ENCODE peak calls at places on chromosomes 16 and 17, in seven cellular contexts. A is cardiac fibroblast, Z is PC-9, L is A549, Y is tibial nerve, W is fibroblast of lung, V is AG04450. N is an unnamed sample.

GRCh38 chr16:69276143-69277115 is 34.7 kb upstream of the VPS4A start:
- DNase-seq in A (peak; percentile 98), L (no peak), Z (no peak), W (peak; percentile 99), Y (peak; percentile 54), V (peak; percentile 95), N (peak; percentile 98)

GRCh38 chr16:78768723-78769122 is 669.3 kb downstream of the WWOX start:
- DNase-seq in Z (no peak), W (no peak), A (no peak), V (no peak), Y (no peak), L (no peak), N (no peak)

GRCh38 chr16:80594756-80595155 is 54.0 kb downstream of the DYNLRB2 start:
- DNase-seq in L (no peak), Z (no peak), Y (no peak), A (peak; percentile 58), W (no peak), V (no peak), N (peak; percentile 69)

GRCh38 chr17:32621612-32622312 is 135.0 kb downstream of the CDK5R1 start:
- DNase-seq in Z (no peak), L (no peak), A (peak; percentile 13), Y (no peak), V (no peak), W (peak; percentile 14), N (no peak)

GRCh38 chr17:27536781-27537180 is 80.5 kb downstream of the KSR1 start:
- DNase-seq in L (no peak), V (no peak), Z (no peak), W (no peak), Y (no peak), A (no peak), N (no peak)

GRCh38 chr17:35052240-35052608 is 11.3 kb downstream of the RFFL start:
- DNase-seq in Y (no peak), Z (no peak), V (peak; percentile 24), W (peak; percentile 33), A (peak; percentile 49), L (no peak), N (peak; percentile 70)

GRCh38 chr17:77145635-77146632 is 5.2 kb downstream of the SEC14L1 start:
- DNase-seq in L (no peak), A (peak; percentile 80), W (peak; percentile 79), Y (peak; percentile 39), V (no peak), Z (peak; percentile 76), N (peak; percentile 89)

GRCh38 chr17:45429338-45430005 is 3.2 kb downstream of the ARHGAP27 start:
- DNase-seq in V (no peak), W (no peak), A (no peak), L (no peak), Z (peak; percentile 28), Y (no peak), N (peak; percentile 40)

GRCh38 chr16:29804455-29805231 is 1.7 kb upstream of the MAZ start:
- DNase-seq in Z (no peak), Y (peak; percentile 30), W (peak; percentile 33), A (peak; percentile 46), L (no peak), V (no peak), N (peak; percentile 72)

GRCh38 chr16:66335704-66336329 is 30.7 kb upstream of the CDH5 start:
- DNase-seq in A (peak; percentile 74), Z (no peak), W (peak; percentile 85), Y (no peak), V (peak; percentile 60), L (no peak), N (peak; percentile 69)

GRCh38 chr16:19135896-19136438 is 22.2 kb downstream of the ITPRIPL2 start:
- DNase-seq in W (peak; percentile 51), V (no peak), L (peak; percentile 83), A (peak; percentile 39), Y (no peak), Z (peak; percentile 90), N (no peak)

GRCh38 chr17:34167359-34167758 is 87.7 kb upstream of the CCL2 start:
- DNase-seq in L (no peak), A (no peak), Y (no peak), W (peak; percentile 35), V (no peak), Z (no peak), N (no peak)

GRCh38 chr16:49378238-49378637 is 4.6 kb downstream of the C16orf78 start:
- DNase-seq in L (no peak), Y (no peak), A (no peak), V (no peak), W (no peak), Z (no peak), N (no peak)

GRCh38 chr17:42908872-42909700 is 8.5 kb downstream of the G6PC1 start:
- DNase-seq in L (no peak), W (no peak), Z (no peak), V (peak; percentile 6), Y (no peak), A (no peak), N (peak; percentile 30)

GRCh38 chr16:12168054-12169018 is 191.8 kb downstream of the SNX29 start:
- DNase-seq in A (no peak), V (no peak), Z (no peak), W (no peak), L (no peak), Y (no peak), N (no peak)

GRCh38 chr16:23701045-23701444 is 12.0 kb downstream of the ERN2 start:
- DNase-seq in Z (no peak), A (no peak), V (no peak), W (no peak), Y (no peak), L (no peak), N (no peak)

GRCh38 chr16:30076276-30076791 is 540 bp downstream of the PPP4C start:
- DNase-seq in L (no peak), Z (no peak), Y (no peak), A (no peak), V (no peak), W (no peak), N (no peak)

GRCh38 chr16:19697756-19698318 is 20.2 kb downstream of the KNOP1 start:
- DNase-seq in Y (no peak), V (no peak), W (no peak), A (no peak), L (peak; percentile 28), Z (no peak), N (no peak)

GRCh38 chr16:1900452-1900774 is 17.8 kb downstream of the HS3ST6 start:
- DNase-seq in Z (peak; percentile 57), W (no peak), Y (no peak), V (no peak), L (no peak), A (no peak), N (no peak)

GRCh38 chr16:89170346-89171215 is 967 bp upstream of the CDH15 start:
- DNase-seq in Y (no peak), A (no peak), V (no peak), Z (peak; percentile 58), W (no peak), L (peak; percentile 41), N (no peak)

GRCh38 chr17:45332989-45333701 is 16.3 kb upstream of the MAP3K14 start:
- DNase-seq in V (no peak), Y (no peak), Z (no peak), L (no peak), W (no peak), A (peak; percentile 19), N (peak; percentile 50)

GRCh38 chr16:2769100-2769529 is 8.0 kb downstream of the ELOB start:
- DNase-seq in W (no peak), Z (no peak), L (no peak), A (no peak), Y (no peak), V (no peak), N (no peak)

DNA sequence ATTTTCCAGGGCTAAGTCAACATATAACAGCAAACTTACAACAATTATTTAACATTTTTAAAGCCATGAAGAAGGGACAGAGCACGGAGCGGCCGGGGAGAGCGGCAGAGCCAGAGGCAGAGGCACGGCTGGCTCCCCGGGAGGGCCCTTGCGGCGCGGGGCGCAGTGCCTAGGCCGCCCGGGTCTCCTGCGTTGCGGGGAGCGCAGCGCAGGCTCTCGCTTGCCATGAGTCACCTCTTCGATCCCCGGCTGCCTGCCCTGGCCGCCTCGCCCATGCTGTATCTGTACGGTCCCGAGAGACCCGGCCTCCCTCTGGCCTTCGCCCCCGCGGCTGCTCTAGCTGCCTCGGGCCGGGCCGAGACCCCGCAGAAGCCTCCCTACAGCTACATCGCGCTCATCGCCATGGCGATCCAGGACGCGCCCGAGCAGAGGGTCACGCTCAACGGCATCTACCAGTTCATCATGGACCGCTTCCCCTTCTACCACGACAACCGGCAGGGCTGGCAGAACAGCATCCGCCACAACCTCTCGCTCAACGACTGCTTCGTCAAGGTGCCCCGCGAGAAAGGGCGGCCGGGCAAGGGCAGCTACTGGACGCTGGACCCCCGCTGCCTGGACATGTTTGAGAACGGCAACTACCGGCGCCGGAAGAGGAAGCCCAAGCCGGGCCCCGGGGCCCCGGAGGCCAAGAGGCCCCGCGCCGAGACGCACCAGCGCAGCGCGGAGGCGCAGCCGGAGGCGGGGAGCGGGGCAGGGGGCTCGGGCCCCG is at the start of gene FOXL1:
- DNase-seq in Z (no peak), A (peak; percentile 86), W (no peak), Y (no peak), L (no peak), V (peak; percentile 56), N (peak; percentile 78)
- H3K4me3 ChIP-seq in Z (no peak within 1 kb of the TSS), A (peak within 1 kb of the TSS; percentile 67), W (peak within 1 kb of the TSS; percentile 62), Y (peak within 1 kb of the TSS; percentile 27), L (no peak within 1 kb of the TSS), V (peak within 1 kb of the TSS; percentile 86), N (peak within 1 kb of the TSS; percentile 50)

DNA sequence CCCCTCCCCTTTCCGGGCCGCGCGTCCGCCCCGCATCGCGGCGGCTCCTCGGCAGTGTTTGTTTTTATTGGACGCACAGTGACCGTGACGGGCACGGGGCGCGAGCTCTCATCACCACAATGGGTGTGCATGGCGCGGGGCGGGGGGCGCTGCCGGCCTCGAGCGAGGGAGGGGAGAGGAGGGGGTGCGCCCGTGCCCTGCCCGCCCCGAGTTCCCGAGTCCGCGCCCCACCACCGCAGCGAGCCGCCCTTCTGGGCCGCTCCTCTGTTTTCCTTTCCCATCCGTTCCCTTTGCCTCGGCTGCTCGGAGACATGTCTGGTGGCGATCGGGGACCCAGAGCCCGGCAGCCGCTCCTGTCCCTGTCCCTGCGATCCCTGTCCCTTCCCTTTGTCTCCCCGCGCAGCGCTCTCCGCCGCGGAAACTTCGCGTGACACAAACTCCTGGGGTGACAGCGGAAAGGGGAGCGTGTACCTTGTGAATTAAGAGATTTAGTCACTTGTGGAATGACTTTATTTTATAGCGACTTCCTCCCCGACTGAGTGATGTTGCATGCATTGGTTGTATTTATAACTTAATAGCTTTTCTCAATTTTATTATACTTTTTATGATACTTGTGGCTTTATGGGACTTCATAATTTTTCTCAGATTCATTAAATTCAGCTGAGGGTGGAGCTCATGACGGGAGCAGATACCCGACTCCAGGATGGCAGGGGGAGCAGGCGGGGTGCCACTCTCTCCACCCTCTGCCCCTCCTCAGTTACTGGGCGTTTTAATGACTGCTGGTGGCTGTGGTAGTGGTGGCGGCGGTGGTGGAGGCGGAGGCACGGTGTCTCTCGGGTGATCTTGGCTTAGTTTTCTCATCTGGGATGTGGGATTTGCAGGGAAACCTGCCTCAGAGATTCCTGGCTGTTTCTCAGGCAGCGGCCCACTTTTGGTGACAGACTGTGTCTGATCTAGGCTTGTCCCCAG is 40.8 kb downstream of the MRM1 start:
- DNase-seq in W (no peak), V (no peak), L (no peak), Z (no peak), A (no peak), Y (no peak), N (no peak)
- TF ChIP-seq CTCF in W (no peak), V (no peak), L (no peak), Z (no peak), A (no peak), Y (no peak), N (no peak)

GRCh38 chr17:17722081-17722905 is 41.0 kb downstream of the RAI1 start:
- DNase-seq in Z (no peak), L (no peak), W (no peak), A (no peak), V (no peak), Y (no peak), N (peak; percentile 47)
- H3K4me3 ChIP-seq in Z (no peak overlapping the region), L (no peak overlapping the region), W (peak overlapping the region; percentile 64), A (no peak overlapping the region), V (peak overlapping the region; percentile 52), Y (peak overlapping the region; percentile 59), N (peak overlapping the region; percentile 52)

GRCh38 chr17:52470553-52470952 is 312.0 kb upstream of the CA10 start:
- DNase-seq in V (no peak), Z (no peak), Y (no peak), L (no peak), W (no peak), A (no peak), N (peak; percentile 1)
- TF ChIP-seq CTCF in V (no peak), Z (no peak), Y (no peak), L (no peak), W (no peak), A (no peak), N (no peak)